ENCODE peak calls at places on chromosomes 6 and 20, in five cellular contexts. M, D, W, A and F are unnamed samples.

GRCh38 chr6:45502446-45502845 is 124.7 kb upstream of the SUPT3H start:
- DNase-seq in D (no peak), A (no peak), M (no peak), W (no peak), F (no peak)

GRCh38 chr20:32970115-32970972 is 33.9 kb downstream of the SUN5 start:
- DNase-seq in D (no peak), M (no peak), W (no peak), A (no peak), F (no peak)

GRCh38 chr6:134000443-134000842 is 47.4 kb downstream of the TBPL1 start:
- DNase-seq in W (no peak), A (no peak), D (no peak), M (no peak), F (no peak)

GRCh38 chr6:100549406-100550167 is 84.9 kb upstream of the SIM1 start:
- DNase-seq in M (no peak), A (no peak), W (no peak), D (no peak), F (no peak)

GRCh38 chr6:170199716-170200115 is 91.2 kb downstream of the DLL1 start:
- DNase-seq in W (no peak), M (no peak), D (no peak), A (no peak), F (no peak)

GRCh38 chr20:58069796-58070663 is 158.4 kb downstream of the ANKRD60 start:
- DNase-seq in M (no peak), D (no peak), A (no peak), W (no peak), F (no peak)

GRCh38 chr6:137927777-137928218 is 60.7 kb downstream of the TNFAIP3 start:
- DNase-seq in M (peak), W (peak), D (no peak), A (peak), F (peak)

GRCh38 chr6:16285467-16286150 is 47.2 kb downstream of the GMPR start:
- DNase-seq in W (no peak), D (no peak), A (no peak), M (no peak), F (no peak)

GRCh38 chr20:41004561-41005360 is 23.9 kb upstream of the TOP1 start:
- DNase-seq in A (peak), M (no peak), W (no peak), D (no peak), F (no peak)

GRCh38 chr6:161257778-161258457 is 15.9 kb downstream of the AGPAT4 start:
- DNase-seq in M (peak), W (peak), D (no peak), A (peak), F (no peak)

GRCh38 chr6:158161566-158162254 is 6.4 kb downstream of the SERAC1 start:
- DNase-seq in W (no peak), D (no peak), M (peak), A (no peak), F (no peak)

GRCh38 chr6:17165383-17165782 is 63.5 kb downstream of the STMND1 start:
- DNase-seq in A (no peak), W (no peak), D (no peak), M (no peak), F (no peak)

GRCh38 chr20:45882469-45883099 is 1.6 kb downstream of the ZSWIM1 start:
- DNase-seq in W (no peak), D (no peak), M (no peak), A (no peak), F (no peak)

GRCh38 chr6:139545474-139546116 is 171.1 kb upstream of the CITED2 start:
- DNase-seq in D (no peak), A (no peak), M (no peak), W (no peak), F (no peak)

GRCh38 chr20:41650221-41650948 is 32.2 kb upstream of the CHD6 start:
- DNase-seq in M (no peak), D (no peak), A (peak), W (no peak), F (peak)

GRCh38 chr6:152296648-152297376 is 340.4 kb downstream of the SYNE1 start:
- DNase-seq in M (no peak), A (no peak), D (no peak), W (no peak), F (no peak)

GRCh38 chr6:31821301-31822037 is 6.1 kb upstream of the HSPA1B start:
- DNase-seq in W (peak), D (no peak), A (peak), M (peak), F (no peak)

GRCh38 chr6:73180718-73181619 is 44.3 kb downstream of the KHDC1L start:
- DNase-seq in W (no peak), M (peak), A (peak), D (no peak), F (peak)

GRCh38 chr6:166343157-166343502 is 785 bp upstream of the SFT2D1 start:
- DNase-seq in D (no peak), W (no peak), A (no peak), M (peak), F (peak)

GRCh38 chr6:44001318-44001868 is 125.9 kb downstream of the MRPL14 start:
- DNase-seq in A (peak), M (peak), D (no peak), W (peak), F (peak)

GRCh38 chr20:750801-751200 is 17.5 kb downstream of the SLC52A3 start:
- DNase-seq in M (no peak), W (no peak), A (no peak), D (no peak), F (peak)

GRCh38 chr6:163667372-163668060 is 253.0 kb downstream of the QKI start:
- DNase-seq in W (peak), A (peak), M (peak), D (no peak), F (peak)